ENCODE peak calls at places on chromosome 22, in ten cellular contexts. N is cardiac muscle cell, C is brain microvascular endothelial cell, D is lower leg skin, B is choroid plexus epithelial cell, H is mammary epithelial cell, R is adrenal gland, Y is NB4, K is AG10803, S is AG09309. L is an unnamed sample.

GRCh38 chr22:24424001-24424900 is 3.1 kb upstream of the ADORA2A start:
- DNase-seq in S (no peak), Y (peak), N (no peak), R (no peak), K (no peak), H (no peak), B (no peak), C (no peak), D (no peak), L (no peak)

GRCh38 chr22:28955817-28956216 is 72.4 kb downstream of the ZNRF3 start:
- DNase-seq in Y (peak), H (no peak), K (peak), S (no peak), R (no peak), B (no peak), N (no peak), D (no peak), C (no peak), L (no peak)

GRCh38 chr22:38452373-38453064 is 2.5 kb downstream of the KCNJ4 start:
- DNase-seq in S (no peak), K (peak), B (no peak), R (no peak), H (no peak), C (no peak), N (peak), D (no peak), Y (no peak), L (no peak)

GRCh38 chr22:36318442-36318841 is 65.5 kb downstream of the APOL1 start:
- DNase-seq in D (no peak), K (no peak), Y (no peak), R (no peak), C (no peak), S (no peak), B (no peak), H (no peak), N (no peak), L (no peak)

GRCh38 chr22:20659258-20659657 is 114.7 kb upstream of the SERPIND1 start:
- DNase-seq in K (no peak), S (no peak), B (no peak), C (no peak), Y (no peak), R (no peak), N (no peak), H (no peak), D (no peak), L (no peak)

GRCh38 chr22:38776086-38776485 is 17.9 kb downstream of the DNAL4 start:
- DNase-seq in R (no peak), K (no peak), S (no peak), C (no peak), B (no peak), Y (no peak), H (no peak), N (no peak), D (no peak), L (no peak)

GRCh38 chr22:22168190-22168940 is 76.2 kb upstream of the VPREB1 start:
- DNase-seq in S (peak), Y (peak), B (peak), D (no peak), H (peak), R (no peak), K (peak), N (peak), C (no peak), L (peak)

GRCh38 chr22:20428496-20429253 is 8.9 kb downstream of the SCARF2 start:
- DNase-seq in Y (no peak), N (no peak), B (no peak), H (no peak), S (no peak), D (no peak), R (no peak), C (no peak), K (no peak), L (no peak)

GRCh38 chr22:37196539-37197450 is 8.7 kb upstream of the C1QTNF6 start:
- DNase-seq in S (peak), C (no peak), H (peak), R (peak), D (peak), B (peak), K (peak), N (peak), Y (no peak), L (peak)

GRCh38 chr22:44407404-44408226 is 90.4 kb downstream of the RTL6 start:
- DNase-seq in B (no peak), H (no peak), R (no peak), N (no peak), D (no peak), Y (no peak), C (no peak), S (no peak), K (no peak), L (peak)

GRCh38 chr22:44701824-44702478 is at the start of gene PRR5:
- DNase-seq in D (peak), N (peak), S (peak), R (peak), Y (peak), B (peak), H (peak), K (peak), C (peak), L (peak)

GRCh38 chr22:39954584-39955055 is 5.6 kb upstream of the TMA7B start:
- DNase-seq in B (peak), N (peak), R (no peak), Y (no peak), H (peak), D (no peak), K (peak), C (peak), S (peak), L (peak)

GRCh38 chr22:37999640-38000272 is 15.4 kb upstream of the SOX10 start:
- DNase-seq in B (peak), H (peak), R (no peak), K (peak), Y (peak), N (peak), D (no peak), S (no peak), C (peak), L (peak)

GRCh38 chr22:49928185-49928495 is 9.7 kb downstream of the CRELD2 start:
- DNase-seq in H (no peak), C (no peak), R (no peak), Y (peak), N (no peak), B (no peak), S (no peak), D (no peak), K (no peak), L (no peak)

GRCh38 chr22:40322818-40323447 is 23.4 kb upstream of the ADSL start:
- DNase-seq in Y (no peak), H (no peak), K (no peak), B (no peak), D (no peak), N (no peak), S (no peak), C (no peak), R (no peak), L (no peak)

GRCh38 chr22:37884420-37884819 is 21.7 kb upstream of the MICALL1 start:
- DNase-seq in B (no peak), K (peak), R (no peak), Y (no peak), N (no peak), S (no peak), D (no peak), C (no peak), H (no peak), L (no peak)

GRCh38 chr22:18088825-18089568 is 11.2 kb downstream of the PEX26 start:
- DNase-seq in S (no peak), R (peak), N (no peak), K (no peak), Y (no peak), D (no peak), H (no peak), C (no peak), B (no peak), L (no peak)

GRCh38 chr22:39994046-39994565 is 648 bp upstream of the FAM83F start:
- DNase-seq in S (no peak), R (no peak), K (peak), N (no peak), H (no peak), D (no peak), C (no peak), Y (no peak), B (no peak), L (no peak)

GRCh38 chr22:44659140-44659539 is 42.9 kb upstream of the PRR5 start:
- DNase-seq in K (peak), H (no peak), B (peak), N (peak), C (peak), S (no peak), R (no peak), Y (no peak), D (no peak), L (no peak)

GRCh38 chr22:29073618-29074275 is 912 bp downstream of the KREMEN1 start:
- DNase-seq in H (no peak), N (peak), D (peak), K (peak), B (peak), S (no peak), R (peak), C (no peak), Y (peak), L (no peak)

GRCh38 chr22:19693981-19694670 is 20.2 kb upstream of the SEPTIN5 start:
- DNase-seq in R (no peak), S (no peak), K (no peak), C (no peak), N (no peak), Y (no peak), D (no peak), B (no peak), H (peak), L (no peak)

GRCh38 chr22:30605449-30606110 is 1.4 kb upstream of the TCN2 start:
- DNase-seq in N (peak), K (peak), H (peak), R (peak), Y (peak), D (peak), C (peak), S (no peak), B (peak), L (no peak)

GRCh38 chr22:20922141-20922751 is 5.0 kb downstream of the CRKL start:
- DNase-seq in N (no peak), D (no peak), H (no peak), S (no peak), C (no peak), R (no peak), K (no peak), Y (no peak), B (no peak), L (no peak)

GRCh38 chr22:29128891-29129643 is 56.2 kb downstream of the KREMEN1 start:
- DNase-seq in R (no peak), C (no peak), K (peak), D (no peak), S (no peak), B (peak), N (no peak), Y (peak), H (no peak), L (no peak)

GRCh38 chr22:38230916-38231315 is 29.1 kb downstream of the MAFF start:
- DNase-seq in H (no peak), Y (no peak), R (no peak), D (no peak), K (no peak), S (no peak), B (no peak), C (no peak), N (no peak), L (no peak)

GRCh38 chr22:30205281-30206115 is 41.1 kb downstream of the LIF start:
- DNase-seq in H (peak), N (peak), D (peak), Y (peak), B (peak), R (no peak), S (peak), K (peak), C (peak), L (peak)

GRCh38 chr22:36933629-36934028 is 20.2 kb downstream of the CSF2RB start:
- DNase-seq in R (no peak), N (no peak), D (no peak), S (no peak), Y (no peak), H (no peak), C (no peak), K (no peak), B (no peak), L (no peak)

GRCh38 chr22:39873963-39874362 is 19.6 kb downstream of the ENTHD1 start:
- DNase-seq in B (no peak), D (no peak), S (no peak), H (peak), Y (no peak), K (no peak), C (no peak), R (no peak), N (no peak), L (no peak)

GRCh38 chr22:22167791-22168189 is 76.8 kb upstream of the VPREB1 start:
- DNase-seq in N (no peak), K (no peak), D (no peak), S (no peak), R (no peak), C (no peak), B (no peak), Y (no peak), H (no peak), L (no peak)

GRCh38 chr22:39349506-39349966 is 255 bp upstream of the SYNGR1 start:
- DNase-seq in S (no peak), R (peak), H (no peak), K (no peak), B (no peak), C (no peak), Y (no peak), N (peak), D (no peak), L (no peak)

GRCh38 chr22:45672564-45673481 is 1.2 kb downstream of the ATXN10 start:
- DNase-seq in D (no peak), N (no peak), C (no peak), R (peak), S (no peak), Y (no peak), K (no peak), H (no peak), B (no peak), L (no peak)

GRCh38 chr22:44814266-44815098 is 62.1 kb downstream of the ARHGAP8 start:
- DNase-seq in S (no peak), Y (no peak), D (no peak), H (no peak), C (no peak), K (no peak), N (no peak), R (no peak), B (no peak), L (no peak)

GRCh38 chr22:38754247-38755154 is 1.3 kb downstream of the SUN2 start:
- DNase-seq in N (peak), K (peak), B (peak), C (no peak), R (peak), S (no peak), Y (peak), H (peak), D (peak), L (peak)

GRCh38 chr22:29907753-29908515 is 25.0 kb downstream of the MTMR3 start:
- DNase-seq in B (peak), H (peak), C (peak), N (peak), Y (peak), S (peak), K (peak), D (peak), R (peak), L (peak)

GRCh38 chr22:32596471-32596870 is 121.9 kb downstream of the FBXO7 start:
- DNase-seq in K (no peak), D (no peak), S (no peak), N (no peak), R (no peak), B (no peak), C (no peak), H (peak), Y (no peak), L (no peak)

GRCh38 chr22:38531251-38531956 is 25.3 kb upstream of the DDX17 start:
- DNase-seq in Y (peak), D (no peak), N (no peak), H (no peak), B (no peak), C (no peak), R (no peak), K (no peak), S (no peak), L (no peak)

GRCh38 chr22:32650553-32651345 is 150.8 kb upstream of the TIMP3 start:
- DNase-seq in S (no peak), N (no peak), D (no peak), H (no peak), R (no peak), C (peak), Y (no peak), K (peak), B (no peak), L (no peak)

GRCh38 chr22:26393929-26394328 is 35.1 kb upstream of the ASPHD2 start:
- DNase-seq in B (no peak), C (no peak), N (no peak), R (no peak), Y (no peak), K (no peak), D (no peak), H (no peak), S (no peak), L (no peak)
- TF ChIP-seq CTCF in B (peak), C (peak), N (no peak), R (no peak), Y (no peak), K (no peak), D (no peak), H (no peak), S (peak), L (peak)

DNA sequence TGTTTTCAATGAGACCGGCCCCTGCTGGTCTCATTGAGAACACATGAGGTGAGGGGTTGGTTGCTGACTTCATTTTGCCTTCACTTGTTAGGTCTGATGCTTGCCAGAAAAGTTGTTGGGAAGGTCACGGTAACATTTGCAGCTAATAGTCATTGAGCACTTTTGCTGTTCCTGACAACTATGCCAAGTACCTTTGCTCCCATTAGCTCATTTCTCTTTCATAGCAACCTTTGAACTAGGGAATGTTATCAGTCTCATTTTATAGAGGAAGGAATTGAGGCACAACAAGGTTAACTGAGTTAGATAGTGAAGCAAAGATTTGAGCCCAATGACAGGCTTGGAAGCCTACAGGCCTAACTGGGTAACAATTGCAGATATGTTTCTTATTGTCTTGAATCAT is 195.4 kb upstream of the LARGE1 start:
- DNase-seq in H (no peak), K (no peak), D (no peak), R (no peak), S (no peak), B (no peak), C (no peak), N (no peak), Y (no peak), L (no peak)
- TF ChIP-seq CTCF in H (no peak), K (no peak), D (no peak), R (no peak), S (no peak), B (no peak), C (no peak), N (no peak), Y (no peak), L (no peak)

GRCh38 chr22:48488149-48488551 is 1339.5 kb downstream of the BRD1 start:
- DNase-seq in S (no peak), C (no peak), H (no peak), K (peak), D (no peak), R (no peak), N (no peak), B (no peak), Y (no peak), L (no peak)
- TF ChIP-seq CTCF in S (peak), C (peak), H (no peak), K (peak), D (no peak), R (no peak), N (no peak), B (peak), Y (no peak), L (peak)

GRCh38 chr22:27409299-27409698 is 392.3 kb downstream of the MN1 start:
- DNase-seq in S (no peak), B (peak), D (no peak), H (no peak), N (no peak), Y (peak), K (no peak), C (no peak), R (no peak), L (no peak)
- TF ChIP-seq CTCF in S (peak), B (peak), D (no peak), H (no peak), N (no peak), Y (no peak), K (no peak), C (peak), R (no peak), L (no peak)

L was measured in astrocyte of the cerebellum.